ENCODE peak calls at places on chromosomes 12 and 14, in six cellular contexts. C is fibroblast of lung, Z is adrenal gland, D is IMR-90, W is fibroblast of mammary gland, M is GM23338. U is an unnamed sample.

GRCh38 chr12:90234455-90234854 is 525.8 kb upstream of the ATP2B1 start:
- DNase-seq in C (no peak), Z (no peak), D (peak), M (no peak), W (peak), U (no peak)

GRCh38 chr12:26226629-26227375 is 31.4 kb downstream of the SSPN start:
- DNase-seq in W (no peak), Z (peak), M (peak), D (no peak), C (peak), U (no peak)

GRCh38 chr12:77102691-77103090 is 37.3 kb upstream of the E2F7 start:
- DNase-seq in Z (no peak), M (no peak), D (peak), C (peak), W (peak), U (peak)

GRCh38 chr14:55913324-55914035 is 204.7 kb upstream of the PELI2 start:
- DNase-seq in D (peak), W (peak), M (no peak), C (peak), Z (peak), U (peak)

GRCh38 chr14:74954947-74955228 is 509 bp downstream of the PGF start:
- DNase-seq in M (no peak), Z (no peak), D (no peak), W (no peak), C (no peak), U (no peak)

GRCh38 chr14:100037351-100037750 is 27.9 kb upstream of the EVL start:
- DNase-seq in Z (peak), C (peak), D (peak), M (no peak), W (peak), U (no peak)

GRCh38 chr12:107179883-107180282 is 86.5 kb upstream of the CRY1 start:
- DNase-seq in C (peak), Z (no peak), M (no peak), D (no peak), W (peak), U (no peak)

GRCh38 chr12:6959376-6960290 is 8.5 kb downstream of the PTPN6 start:
- DNase-seq in Z (peak), C (no peak), W (no peak), D (no peak), M (no peak), U (no peak)

GRCh38 chr14:92783813-92784431 is 10.2 kb upstream of the GOLGA5 start:
- DNase-seq in C (peak), W (peak), D (peak), M (peak), Z (peak), U (peak)

GRCh38 chr12:58917699-58918334 is 2.5 kb downstream of the LRIG3 start:
- DNase-seq in C (peak), D (no peak), Z (no peak), M (no peak), W (no peak), U (no peak)

GRCh38 chr14:98608071-98609060 is 663.6 kb downstream of the BCL11B start:
- DNase-seq in W (no peak), M (no peak), Z (no peak), C (no peak), D (no peak), U (no peak)

GRCh38 chr14:87690076-87690661 is 302.8 kb downstream of the GALC start:
- DNase-seq in M (peak), W (no peak), D (no peak), C (no peak), Z (no peak), U (no peak)

GRCh38 chr12:109824731-109825130 is 8.5 kb downstream of the TRPV4 start:
- DNase-seq in D (no peak), C (no peak), Z (no peak), M (no peak), W (no peak), U (no peak)
- H3K4me3 ChIP-seq in D (no peak), C (no peak), Z (no peak), M (no peak), W (no peak), U (no peak)

GRCh38 chr12:119227292-119227691 is 48.6 kb downstream of the HSPB8 start:
- DNase-seq in M (no peak), W (no peak), Z (no peak), C (no peak), D (no peak), U (no peak)
- TF ChIP-seq CTCF in M (no peak), W (no peak), Z (no peak), C (no peak), D (no peak), U (no peak)

DNA sequence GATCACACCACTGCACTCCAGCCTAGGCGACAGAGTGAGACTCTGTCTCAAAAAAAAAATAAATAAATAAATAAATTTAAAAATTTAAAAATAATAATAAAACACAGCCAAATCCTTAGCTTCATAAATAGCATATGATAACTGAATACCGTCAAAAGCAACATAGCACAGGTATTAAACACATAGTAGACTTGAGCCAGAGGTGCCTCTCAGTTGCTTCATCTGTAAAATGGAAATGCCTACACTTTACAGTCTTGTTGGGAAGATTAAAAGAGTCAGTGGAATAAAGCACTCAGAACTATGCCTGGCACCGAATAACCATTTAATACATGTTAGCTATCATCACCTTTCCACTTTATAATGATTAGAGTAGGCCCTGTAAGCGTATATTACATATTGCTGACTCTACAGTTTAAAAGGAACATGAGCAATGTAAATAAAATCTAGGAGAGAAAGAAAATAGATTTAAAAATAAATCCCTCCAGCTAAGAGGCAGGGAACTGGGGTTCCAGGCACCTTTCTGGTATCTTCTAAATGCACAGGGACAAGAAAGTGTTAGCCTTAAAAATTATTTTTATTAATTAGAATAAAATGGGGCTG is 7.8 kb upstream of the DCAF11 start:
- DNase-seq in C (no peak), W (no peak), M (no peak), D (no peak), Z (no peak), U (no peak)
- H3K4me3 ChIP-seq in C (no peak), W (no peak), M (no peak), D (no peak), Z (no peak), U (no peak)

GRCh38 chr12:45336762-45337596 is 121.1 kb downstream of the ANO6 start:
- DNase-seq in C (peak), W (peak), M (no peak), D (peak), Z (no peak), U (peak)
- TF ChIP-seq CTCF in C (no peak), W (no peak), M (no peak), D (no peak), Z (no peak), U (no peak)

DNA sequence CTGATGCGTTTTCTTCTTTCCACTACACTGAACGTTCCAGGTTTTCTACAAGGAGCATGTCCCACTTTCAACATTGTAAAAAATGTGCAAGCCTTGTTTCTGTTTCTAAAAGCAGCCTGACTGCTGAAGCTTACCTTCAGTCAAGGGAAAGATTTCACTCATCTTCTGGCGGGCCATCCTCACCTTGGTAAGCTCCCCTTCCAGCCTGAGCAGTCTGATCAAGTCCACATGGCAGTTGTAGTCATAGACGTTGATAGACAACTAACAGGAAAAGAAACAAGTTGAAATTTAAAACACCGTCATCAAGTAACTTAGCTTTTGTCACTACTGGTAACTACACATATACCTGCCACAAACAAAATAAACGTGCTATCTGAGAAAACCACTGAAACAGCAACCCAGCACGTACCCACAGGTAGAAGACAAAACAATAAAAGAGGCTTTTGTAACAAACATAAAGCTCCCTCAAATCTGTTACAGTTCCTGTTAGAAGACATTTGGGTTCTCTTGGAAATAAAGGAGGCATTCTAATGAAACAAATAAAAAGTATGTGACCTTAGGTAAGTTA is 11.9 kb downstream of the SART3 start:
- DNase-seq in D (no peak), C (no peak), Z (no peak), W (no peak), M (no peak), U (no peak)
- H3K4me3 ChIP-seq in D (no peak), C (no peak), Z (no peak), W (no peak), M (no peak), U (no peak)

DNA sequence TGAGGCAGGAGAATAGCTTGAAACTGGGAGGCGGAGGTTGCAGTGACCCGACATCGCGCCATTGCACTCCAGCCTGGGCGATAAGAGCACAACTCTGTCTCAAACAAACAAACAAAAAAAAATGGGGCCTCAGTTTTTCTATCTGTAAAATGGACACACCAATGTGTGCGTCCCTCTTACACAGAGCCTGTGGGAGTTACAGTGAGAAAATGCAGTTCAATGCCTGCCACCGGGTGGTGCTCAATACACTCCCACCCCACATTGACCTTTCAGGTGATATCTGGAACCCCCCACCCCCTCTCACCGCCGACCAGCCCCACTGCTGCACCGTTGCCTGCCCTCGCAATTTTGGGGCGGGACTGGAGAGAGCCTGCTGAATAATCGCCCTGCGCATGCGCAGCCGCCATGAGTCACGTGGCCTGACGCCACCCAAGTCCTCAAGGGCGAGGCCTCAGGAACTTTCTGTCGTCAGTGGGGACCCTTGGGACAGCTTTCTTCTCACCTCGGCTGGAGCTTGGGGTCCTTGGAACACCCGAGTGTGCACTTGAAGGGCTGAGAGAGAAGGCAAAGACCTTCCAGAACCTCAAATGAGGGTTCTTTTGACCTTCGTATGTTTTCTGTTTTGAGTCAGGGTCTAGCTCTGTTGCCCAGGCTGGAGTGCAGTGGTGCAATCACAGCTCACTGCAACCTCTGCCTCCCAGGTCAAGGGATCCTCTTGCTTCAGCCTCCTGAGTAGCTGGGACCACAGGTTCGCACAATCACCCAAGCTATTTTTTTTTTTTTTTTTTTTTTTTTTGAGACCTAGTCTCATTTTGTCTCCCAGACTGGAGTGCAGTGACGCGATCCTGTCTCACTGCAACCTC is 14.6 kb upstream of the CABP1 start:
- DNase-seq in Z (peak), C (no peak), W (no peak), M (peak), D (no peak), U (no peak)
- TF ChIP-seq CTCF in Z (no peak), C (no peak), W (peak), M (peak), D (no peak), U (no peak)

DNA sequence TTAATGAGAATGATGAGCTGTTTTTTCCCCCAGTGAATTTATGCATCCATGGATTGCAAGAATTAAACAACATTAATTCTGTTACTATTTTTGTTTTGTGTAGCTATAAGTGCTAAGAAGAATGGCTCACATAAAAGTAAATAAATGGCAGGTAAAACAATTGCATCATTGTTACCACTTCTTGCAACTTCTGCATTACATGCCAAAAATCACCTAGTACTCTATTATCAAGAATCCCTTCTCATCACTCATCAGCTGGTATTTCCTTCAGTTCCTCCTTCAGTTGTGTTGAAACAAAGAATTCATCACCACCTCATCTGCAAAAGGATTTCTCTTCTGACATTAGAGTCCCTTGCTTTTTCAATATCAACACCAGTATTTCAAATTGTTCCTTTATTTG is 773 bp downstream of the A2M start:
- DNase-seq in W (no peak), D (no peak), Z (no peak), C (no peak), M (no peak), U (no peak)
- H3K4me3 ChIP-seq in W (no peak), D (peak), Z (no peak), C (peak), M (no peak), U (no peak)